ENCODE peak calls at places on chromosomes 4 and X, in six cellular contexts. Q, Y, C, Z, D and I are unnamed samples.

GRCh38 chr4:145819246-145820181 is 119.1 kb downstream of the ZNF827 start:
- DNase-seq in C (no peak), Q (no peak), Z (no peak), Y (no peak), D (no peak), I (no peak)

GRCh38 chr4:145731026-145731425 is 51.1 kb downstream of the C4orf51 start:
- DNase-seq in Y (no peak), D (no peak), C (peak), Z (no peak), Q (no peak), I (no peak)

GRCh38 chr4:156970501-156971167 is 965 bp downstream of the PDGFC start:
- DNase-seq in Z (peak), Q (no peak), C (peak), Y (peak), D (peak), I (no peak)

GRCh38 chr4:10981611-10982010 is 297.0 kb upstream of the CLNK start:
- DNase-seq in Q (no peak), D (no peak), C (no peak), Y (no peak), Z (no peak), I (no peak)

GRCh38 chr4:93317571-93317970 is 511.0 kb upstream of the ATOH1 start:
- DNase-seq in Z (no peak), Y (no peak), D (no peak), C (peak), Q (no peak), I (no peak)

GRCh38 chr4:94516067-94516466 is 64.3 kb downstream of the PDLIM5 start:
- DNase-seq in C (peak), Y (no peak), Z (no peak), D (no peak), Q (no peak), I (no peak)

GRCh38 chr4:6467600-6467999 is 4.8 kb downstream of the PPP2R2C start:
- DNase-seq in Z (no peak), Q (no peak), Y (no peak), C (no peak), D (no peak), I (no peak)

GRCh38 chr4:66991521-66991920 is 553.8 kb downstream of the CENPC start:
- DNase-seq in C (no peak), Y (no peak), D (no peak), Q (no peak), Z (no peak), I (no peak)

GRCh38 chrX:115560211-115560977 is 580 bp upstream of the PLS3 start:
- DNase-seq in Y (peak), Z (no peak), Q (no peak), C (peak), D (no peak), I (no peak)

GRCh38 chr4:156790866-156791265 is 180.7 kb downstream of the PDGFC start:
- DNase-seq in Q (no peak), Z (peak), C (peak), D (no peak), Y (no peak), I (no peak)

GRCh38 chr4:179695175-179695574 is 2252.9 kb upstream of the AGA start:
- DNase-seq in C (peak), Q (peak), D (no peak), Z (no peak), Y (no peak), I (no peak)

GRCh38 chrX:71661919-71662318 is 5.4 kb upstream of the LOC101059915 start:
- DNase-seq in D (no peak), C (no peak), Q (no peak), Y (no peak), Z (no peak), I (no peak)

GRCh38 chr4:22363071-22363470 is 152.8 kb downstream of the ADGRA3 start:
- DNase-seq in C (peak), Q (no peak), Z (no peak), D (no peak), Y (no peak), I (no peak)

GRCh38 chrX:40414335-40414734 is 166.4 kb upstream of the ATP6AP2 start:
- DNase-seq in Z (no peak), Q (no peak), C (no peak), Y (no peak), D (no peak), I (no peak)

GRCh38 chr4:52643846-52644245 is 15.3 kb downstream of the USP46 start:
- DNase-seq in Z (no peak), Y (no peak), D (no peak), Q (no peak), C (peak), I (no peak)

GRCh38 chrX:38260231-38260630 is 39.6 kb upstream of the SRPX start:
- DNase-seq in C (no peak), Z (no peak), Y (no peak), D (no peak), Q (no peak), I (peak)

GRCh38 chr4:1768367-1769034 is 24.6 kb upstream of the FGFR3 start:
- DNase-seq in D (no peak), Z (no peak), Y (peak), C (no peak), Q (no peak), I (no peak)

GRCh38 chrX:41737065-41737464 is 13.1 kb downstream of the GPR82 start:
- DNase-seq in Z (no peak), Q (no peak), D (peak), Y (no peak), C (no peak), I (peak)